ENCODE peak calls at places on chromosomes 2 and 18, in seven cellular contexts. V, L, X, M, T, B and Z are unnamed samples.

GRCh38 chr2:238065447-238065846 is 4.6 kb downstream of the SCLY start:
- DNase-seq in M (no peak), X (no peak), B (no peak), L (no peak), V (no peak), T (no peak), Z (no peak)

GRCh38 chr2:72457801-72458516 is 310.3 kb upstream of the CYP26B1 start:
- DNase-seq in X (no peak), V (no peak), M (no peak), T (no peak), B (peak; percentile 3), L (no peak), Z (peak; percentile 34)

GRCh38 chr2:238883315-238884004 is 35.6 kb downstream of the TWIST2 start:
- DNase-seq in T (no peak), X (no peak), M (no peak), V (no peak), B (no peak), L (no peak), Z (no peak)

GRCh38 chr2:65382776-65383357 is 49.5 kb downstream of the SPRED2 start:
- DNase-seq in B (peak; percentile 99), X (no peak), L (peak; percentile 85), T (peak; percentile 75), M (peak; percentile 97), V (peak; percentile 43), Z (peak; percentile 100)

GRCh38 chr2:11029136-11029535 is 117.4 kb downstream of the KCNF1 start:
- DNase-seq in L (no peak), X (no peak), V (no peak), T (no peak), M (no peak), B (no peak), Z (no peak)

GRCh38 chr2:122565364-122565763 is 809.9 kb downstream of the TSN start:
- DNase-seq in T (no peak), L (no peak), M (no peak), B (no peak), V (no peak), X (no peak), Z (no peak)

GRCh38 chr2:168934826-168935225 is 33.7 kb downstream of the G6PC2 start:
- DNase-seq in X (no peak), V (no peak), B (no peak), M (no peak), T (no peak), L (no peak), Z (no peak)

GRCh38 chr2:43052204-43052943 is 174.0 kb downstream of the ZFP36L2 start:
- DNase-seq in X (no peak), M (no peak), T (no peak), B (peak; percentile 50), L (no peak), V (no peak), Z (no peak)

GRCh38 chr18:76368976-76369375 is 126.1 kb downstream of the ZNF516 start:
- DNase-seq in L (no peak), V (no peak), T (no peak), B (no peak), X (no peak), M (no peak), Z (no peak)

GRCh38 chr2:119257198-119257597 is 33.6 kb downstream of the STEAP3 start:
- DNase-seq in T (no peak), B (no peak), X (no peak), V (peak; percentile 20), L (no peak), M (no peak), Z (no peak)

GRCh38 chr2:119254601-119255080 is 31.0 kb downstream of the STEAP3 start:
- DNase-seq in X (no peak), M (no peak), T (no peak), B (no peak), V (peak; percentile 23), L (no peak), Z (no peak)

GRCh38 chr2:119255760-119256573 is 32.3 kb downstream of the STEAP3 start:
- DNase-seq in L (no peak), M (peak; percentile 63), X (peak; percentile 92), B (peak; percentile 95), T (peak; percentile 43), V (peak; percentile 41), Z (peak; percentile 96)

GRCh38 chr2:119253760-119254600 is 30.3 kb downstream of the STEAP3 start:
- DNase-seq in B (no peak), T (no peak), V (peak; percentile 19), M (no peak), X (no peak), L (no peak), Z (no peak)

DNA sequence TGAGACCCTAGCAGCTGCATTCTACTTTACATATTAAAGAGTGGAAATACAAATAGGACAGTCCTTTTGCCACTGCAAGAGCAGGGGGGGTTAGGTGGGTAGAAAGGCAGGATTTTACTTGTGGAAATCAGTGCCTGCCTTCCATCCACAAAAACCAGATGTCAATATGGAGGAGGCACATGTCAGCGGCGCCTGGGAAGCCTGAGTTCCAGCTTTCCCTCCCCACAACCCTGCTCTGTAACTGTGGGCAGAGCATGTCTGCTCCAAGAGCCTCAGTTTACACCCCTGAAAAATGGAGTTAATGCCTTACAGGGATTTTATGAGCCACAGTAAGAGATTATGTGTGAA is 32.9 kb downstream of the STEAP3 start:
- DNase-seq in T (no peak), L (no peak), X (no peak), M (no peak), V (no peak), B (no peak), Z (no peak)
- H3K4me2 ChIP-seq in T (no peak overlapping the region), L (no peak overlapping the region), X (no peak overlapping the region), M (no peak overlapping the region), V (peak overlapping the region; percentile 59), B (peak overlapping the region; percentile 46), Z (no peak overlapping the region)

DNA sequence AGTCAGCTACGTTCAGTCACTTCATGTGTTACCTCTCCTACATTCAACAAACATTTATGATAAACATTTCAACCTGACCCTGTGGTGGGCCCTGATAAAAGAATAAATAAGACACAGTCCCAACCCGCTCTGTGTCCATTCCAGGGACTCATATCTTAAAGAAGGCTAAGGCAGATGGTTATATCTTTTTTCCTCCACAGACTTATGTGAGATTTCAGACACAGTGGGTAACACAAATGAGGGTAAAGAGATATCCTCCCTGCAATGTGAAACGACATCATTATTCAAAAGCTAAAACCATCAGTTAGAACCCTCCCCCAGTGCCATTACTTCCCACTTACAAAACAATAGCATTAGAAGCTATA is 11.1 kb upstream of the HNRNPLL start:
- DNase-seq in X (no peak), M (no peak), B (no peak), T (no peak), V (no peak), L (no peak), Z (no peak)
- TF ChIP-seq CTCF in X (no peak), M (no peak), B (no peak), T (no peak), V (no peak), L (no peak), Z (no peak)

DNA sequence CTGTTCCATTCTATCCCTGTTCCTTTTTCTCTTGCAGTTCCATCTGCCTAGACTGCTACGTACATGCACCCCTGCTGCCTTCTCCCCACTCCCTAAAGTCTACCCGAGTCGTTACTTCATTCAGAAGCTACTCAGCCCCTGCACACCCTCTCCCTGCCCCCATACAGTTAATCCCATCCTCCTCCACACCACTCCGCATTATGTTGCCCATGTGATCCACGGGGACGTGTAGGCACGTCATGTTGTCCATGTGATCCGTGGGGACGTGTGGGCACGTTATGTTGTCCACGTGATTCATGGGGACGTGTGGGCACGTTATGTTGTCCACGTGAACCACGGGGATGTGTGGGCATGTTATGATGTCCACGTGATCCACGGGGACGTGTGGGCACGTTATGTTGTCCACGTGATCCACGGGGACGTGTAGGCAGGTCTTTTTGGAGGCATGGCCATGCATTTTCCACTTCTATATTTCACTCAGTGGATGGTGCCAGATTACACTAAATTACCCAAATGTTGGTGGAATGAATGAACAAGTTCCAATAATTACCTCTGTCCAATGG is 299.5 kb downstream of the DCDC2C start:
- DNase-seq in B (no peak), V (no peak), X (no peak), L (no peak), T (no peak), M (no peak), Z (no peak)
- H3K9me3 ChIP-seq in B (no peaks in the 10 kb centered on the region), V (no peaks in the 10 kb centered on the region), X (no peaks in the 10 kb centered on the region), L (no peaks in the 10 kb centered on the region), T (no peaks in the 10 kb centered on the region), M (peaks cover 5% of the 10 kb centered on the region), Z (no peaks in the 10 kb centered on the region)

GRCh38 chr2:24402242-24403092 is 42.1 kb upstream of the ITSN2 start:
- DNase-seq in V (no peak), T (no peak), L (no peak), X (no peak), B (no peak), M (no peak), Z (peak; percentile 3)

GRCh38 chr2:24400207-24400907 is 40.0 kb upstream of the ITSN2 start:
- DNase-seq in L (no peak), X (no peak), B (no peak), V (no peak), M (no peak), T (peak; percentile 14), Z (no peak)

GRCh38 chr2:24404582-24404981 is 44.2 kb upstream of the ITSN2 start:
- DNase-seq in V (no peak), T (no peak), X (no peak), B (peak; percentile 47), L (no peak), M (no peak), Z (peak; percentile 50)

GRCh38 chr2:24399434-24400206 is 39.3 kb upstream of the ITSN2 start:
- DNase-seq in X (no peak), M (no peak), B (no peak), T (no peak), V (no peak), L (no peak), Z (no peak)

DNA sequence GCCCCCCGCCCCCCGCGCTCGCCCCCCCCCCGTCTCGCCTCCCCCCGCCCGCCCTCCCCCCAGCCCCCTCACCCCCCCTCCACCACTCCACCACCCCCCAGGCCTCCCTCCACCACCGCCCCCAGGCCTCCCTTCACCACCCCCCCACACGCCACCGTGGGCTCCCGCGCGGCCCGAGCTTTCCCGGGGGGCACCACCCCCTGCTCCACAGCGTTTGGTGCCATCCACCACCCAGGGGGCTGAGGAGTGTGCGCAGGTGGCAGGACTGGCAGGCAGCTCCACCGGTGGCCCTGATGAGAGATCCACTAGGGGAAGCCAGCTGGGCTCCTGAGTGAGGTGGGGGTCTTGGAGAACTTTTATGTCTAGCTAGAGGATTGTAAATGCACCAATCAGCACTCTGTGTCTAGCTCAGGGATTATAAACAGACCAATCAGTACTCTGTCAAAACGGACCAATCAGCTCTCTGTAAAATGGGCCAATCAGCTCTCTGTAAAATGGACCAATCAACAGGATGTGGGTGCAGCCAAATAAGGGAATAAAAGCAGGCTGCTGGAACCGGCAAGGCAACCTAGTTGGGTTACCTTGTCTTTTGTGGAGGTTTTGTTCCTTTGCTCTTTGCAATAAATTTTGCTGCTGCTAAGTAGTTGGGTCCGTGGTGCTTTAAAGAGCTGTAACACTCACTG is 43.0 kb upstream of the ITSN2 start:
- DNase-seq in X (no peak), T (no peak), B (no peak), M (no peak), L (no peak), V (no peak), Z (no peak)
- H3K4me2 ChIP-seq in X (no peak overlapping the region), T (no peak overlapping the region), B (no peak overlapping the region), M (no peak overlapping the region), L (no peak overlapping the region), V (no peak overlapping the region), Z (no peak overlapping the region)

GRCh38 chr2:236731767-236732580 is 162.3 kb downstream of the ACKR3 start:
- DNase-seq in T (peak; percentile 72), B (peak; percentile 36), X (no peak), L (no peak), V (no peak), M (no peak), Z (peak; percentile 67)
- TF ChIP-seq CTCF in T (no peak), B (no peak), X (no peak), L (no peak), V (no peak), M (no peak), Z (no peak)

GRCh38 chr2:41496908-41497307 is 550.9 kb upstream of the PKDCC start:
- DNase-seq in B (peak; percentile 2), V (no peak), M (no peak), T (no peak), L (peak; percentile 9), X (no peak), Z (no peak)
- H3K9me3 ChIP-seq in B (peaks cover 46% of the 10 kb centered on the region), V (peaks cover 58% of the 10 kb centered on the region), M (peaks cover 3% of the 10 kb centered on the region), T (no peaks in the 10 kb centered on the region), L (peaks cover 30% of the 10 kb centered on the region), X (peaks cover 3% of the 10 kb centered on the region), Z (no peaks in the 10 kb centered on the region)